ENCODE peak calls at places on chromosomes 13 and 19, in seven cellular contexts. One of them, this sample, is unnamed.
A peak's percentile ranks its signal among the peaks of the same experiment; 100 is the strongest.

GRCh38 chr13:50365300-50365682 is 350.0 kb downstream of the KCNRG start:
- DNase-seq in Peyer's patch: no peak
- DNase-seq in brain microvascular endothelial cell: no peak
- DNase-seq in nephron progenitor cell: no peak
- DNase-seq in upper lobe of left lung: no peak
- DNase-seq in BE2C: no peak
- DNase-seq in AG09309: no peak
- DNase-seq in this sample: no peak

GRCh38 chr19:38478273-38478971 is 44.9 kb downstream of the RYR1 start:
- DNase-seq in upper lobe of left lung: no peak
- DNase-seq in brain microvascular endothelial cell: peak; percentile 1
- DNase-seq in BE2C: peak; percentile 65
- DNase-seq in Peyer's patch: no peak
- DNase-seq in AG09309: no peak
- DNase-seq in nephron progenitor cell: no peak
- DNase-seq in this sample: no peak

GRCh38 chr13:111645598-111646463 is 325.4 kb downstream of the TEX29 start:
- DNase-seq in Peyer's patch: peak; percentile 19
- DNase-seq in AG09309: no peak
- DNase-seq in BE2C: no peak
- DNase-seq in upper lobe of left lung: no peak
- DNase-seq in nephron progenitor cell: no peak
- DNase-seq in brain microvascular endothelial cell: no peak
- DNase-seq in this sample: no peak

GRCh38 chr13:62185631-62186256 is 770.1 kb upstream of the PCDH20 start:
- DNase-seq in upper lobe of left lung: no peak
- DNase-seq in Peyer's patch: no peak
- DNase-seq in BE2C: no peak
- DNase-seq in AG09309: no peak
- DNase-seq in brain microvascular endothelial cell: no peak
- DNase-seq in nephron progenitor cell: no peak
- DNase-seq in this sample: no peak

GRCh38 chr13:21309542-21310172 is 133.2 kb downstream of the MRPL57 start:
- DNase-seq in Peyer's patch: no peak
- DNase-seq in AG09309: no peak
- DNase-seq in BE2C: no peak
- DNase-seq in upper lobe of left lung: no peak
- DNase-seq in brain microvascular endothelial cell: no peak
- DNase-seq in nephron progenitor cell: no peak
- DNase-seq in this sample: no peak

GRCh38 chr19:13022111-13022858 is 27.0 kb downstream of the NFIX start:
- DNase-seq in brain microvascular endothelial cell: peak; percentile 22
- DNase-seq in upper lobe of left lung: peak; percentile 82
- DNase-seq in AG09309: no peak
- DNase-seq in nephron progenitor cell: no peak
- DNase-seq in Peyer's patch: no peak
- DNase-seq in BE2C: no peak
- DNase-seq in this sample: no peak

GRCh38 chr13:52118095-52118494 is 10.8 kb downstream of the NEK5 start:
- DNase-seq in AG09309: no peak
- DNase-seq in nephron progenitor cell: no peak
- DNase-seq in BE2C: no peak
- DNase-seq in upper lobe of left lung: no peak
- DNase-seq in Peyer's patch: no peak
- DNase-seq in brain microvascular endothelial cell: no peak
- DNase-seq in this sample: no peak

GRCh38 chr19:51505904-51506303 is 4.3 kb upstream of the SIGLEC12 start:
- DNase-seq in AG09309: no peak
- DNase-seq in BE2C: no peak
- DNase-seq in upper lobe of left lung: no peak
- DNase-seq in Peyer's patch: no peak
- DNase-seq in nephron progenitor cell: no peak
- DNase-seq in brain microvascular endothelial cell: no peak
- DNase-seq in this sample: no peak

GRCh38 chr13:102392810-102393209 is 9.0 kb downstream of the FGF14 start:
- DNase-seq in nephron progenitor cell: no peak
- DNase-seq in Peyer's patch: no peak
- DNase-seq in BE2C: no peak
- DNase-seq in brain microvascular endothelial cell: no peak
- DNase-seq in AG09309: no peak
- DNase-seq in upper lobe of left lung: no peak
- DNase-seq in this sample: no peak

GRCh38 chr13:102395939-102396338 is 5.9 kb downstream of the FGF14 start:
- DNase-seq in AG09309: no peak
- DNase-seq in Peyer's patch: no peak
- DNase-seq in BE2C: no peak
- DNase-seq in nephron progenitor cell: no peak
- DNase-seq in upper lobe of left lung: no peak
- DNase-seq in brain microvascular endothelial cell: no peak
- DNase-seq in this sample: no peak

GRCh38 chr13:102399791-102400618 is 1.8 kb downstream of the FGF14 start:
- DNase-seq in AG09309: no peak
- DNase-seq in nephron progenitor cell: peak; percentile 62
- DNase-seq in brain microvascular endothelial cell: no peak
- DNase-seq in upper lobe of left lung: peak; percentile 84
- DNase-seq in BE2C: peak; percentile 77
- DNase-seq in Peyer's patch: no peak
- DNase-seq in this sample: no peak

GRCh38 chr13:102395174-102395573 is 6.7 kb downstream of the FGF14 start:
- DNase-seq in Peyer's patch: no peak
- DNase-seq in BE2C: no peak
- DNase-seq in brain microvascular endothelial cell: no peak
- DNase-seq in nephron progenitor cell: no peak
- DNase-seq in AG09309: no peak
- DNase-seq in upper lobe of left lung: no peak
- DNase-seq in this sample: no peak

GRCh38 chr13:102394158-102395053 is 7.4 kb downstream of the FGF14 start:
- DNase-seq in upper lobe of left lung: peak; percentile 96
- DNase-seq in AG09309: peak; percentile 24
- DNase-seq in nephron progenitor cell: peak; percentile 99
- DNase-seq in Peyer's patch: peak; percentile 97
- DNase-seq in BE2C: peak; percentile 97
- DNase-seq in brain microvascular endothelial cell: peak; percentile 45
- DNase-seq in this sample: peak; percentile 54
- TF ChIP-seq CTCF in upper lobe of left lung: no peak
- TF ChIP-seq CTCF in AG09309: no peak
- TF ChIP-seq CTCF in nephron progenitor cell: no peak
- TF ChIP-seq CTCF in Peyer's patch: no peak
- TF ChIP-seq CTCF in BE2C: peak; percentile 74
- TF ChIP-seq CTCF in brain microvascular endothelial cell: peak; percentile 48
- TF ChIP-seq CTCF in this sample: peak; percentile 30

DNA sequence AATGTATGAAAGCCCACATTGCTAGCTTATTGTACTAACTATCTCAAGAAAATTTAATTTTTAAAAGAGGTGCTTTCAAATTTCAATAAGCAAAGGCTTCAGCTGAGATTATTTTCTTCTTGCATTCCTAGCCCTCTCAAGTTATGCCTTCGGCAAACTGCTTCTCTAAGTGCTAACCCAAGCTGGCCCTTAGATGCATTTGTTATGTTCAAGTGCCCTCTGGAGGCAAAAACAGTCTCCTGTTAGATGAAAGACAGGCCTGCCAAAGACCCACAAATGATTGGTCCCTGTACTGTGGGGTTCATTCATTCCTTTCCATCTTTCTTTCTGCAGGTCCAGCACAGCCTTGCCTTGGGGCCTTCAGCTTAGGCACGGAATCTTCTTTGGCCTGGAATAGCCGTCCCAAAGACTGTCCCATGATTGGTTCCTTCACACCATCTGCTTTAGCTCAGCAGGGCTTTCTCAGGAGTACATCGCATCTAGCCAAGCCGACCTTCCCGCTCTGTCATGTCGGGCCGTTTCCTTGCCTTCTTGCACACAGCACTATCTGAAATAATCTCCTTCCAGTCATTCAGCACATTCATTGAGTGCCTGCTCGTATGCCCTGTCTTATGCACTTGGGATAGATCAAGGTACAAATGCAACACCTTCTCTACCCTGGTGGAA is 26.4 kb upstream of the TPTE2 start:
- DNase-seq in Peyer's patch: no peak
- DNase-seq in brain microvascular endothelial cell: peak; percentile 63
- DNase-seq in AG09309: no peak
- DNase-seq in BE2C: peak; percentile 43
- DNase-seq in upper lobe of left lung: no peak
- DNase-seq in nephron progenitor cell: no peak
- DNase-seq in this sample: no peak
- TF ChIP-seq CTCF in Peyer's patch: peak; percentile 27
- TF ChIP-seq CTCF in brain microvascular endothelial cell: peak; percentile 52
- TF ChIP-seq CTCF in AG09309: peak; percentile 51
- TF ChIP-seq CTCF in BE2C: peak; percentile 74
- TF ChIP-seq CTCF in upper lobe of left lung: peak; percentile 5
- TF ChIP-seq CTCF in nephron progenitor cell: no peak
- TF ChIP-seq CTCF in this sample: peak; percentile 58

DNA sequence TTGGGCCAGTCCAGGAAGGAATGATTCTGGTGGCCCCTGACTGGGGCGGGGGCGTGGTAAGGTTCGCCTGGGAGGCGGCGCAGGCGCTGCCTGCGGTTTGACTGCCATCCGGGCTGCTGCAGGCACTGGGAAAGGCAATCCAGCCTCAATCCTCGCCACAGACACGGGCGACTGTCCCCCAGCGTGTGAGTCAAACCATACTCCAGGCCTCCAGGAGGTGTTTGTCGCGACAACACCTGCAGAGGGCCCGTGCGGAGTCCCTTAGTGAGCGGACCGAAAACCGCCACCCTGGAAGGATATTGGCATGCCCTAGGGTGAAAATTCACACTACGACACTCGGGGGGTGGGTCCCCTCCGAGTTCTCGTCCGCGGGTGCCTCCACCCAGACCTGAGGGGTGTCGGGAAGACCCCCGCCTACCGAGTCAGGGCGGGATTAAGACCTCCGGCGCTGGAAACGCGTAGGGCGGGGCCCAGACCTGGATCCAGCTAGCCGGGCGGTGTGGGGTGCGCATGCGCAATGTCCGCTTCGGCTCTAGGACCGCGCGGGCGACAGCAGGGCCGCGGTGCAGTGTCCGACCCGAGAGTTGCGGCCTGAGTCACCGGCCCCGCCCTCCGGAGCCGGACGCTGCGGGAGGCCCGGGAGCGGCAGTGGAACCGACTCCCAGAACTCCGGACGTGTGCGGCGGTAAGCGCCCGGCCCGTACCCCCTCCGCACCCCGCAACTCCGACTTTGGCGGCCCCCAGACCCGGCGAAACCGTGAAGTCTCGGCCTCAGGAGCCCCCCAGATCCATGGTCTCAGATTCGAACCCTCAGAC is at the start of gene CAPNS1:
- DNase-seq in Peyer's patch: peak; percentile 98
- DNase-seq in BE2C: peak; percentile 98
- DNase-seq in AG09309: peak; percentile 71
- DNase-seq in upper lobe of left lung: peak; percentile 99
- DNase-seq in brain microvascular endothelial cell: peak; percentile 95
- DNase-seq in nephron progenitor cell: peak; percentile 98
- DNase-seq in this sample: peak; percentile 86
- TF ChIP-seq CTCF in Peyer's patch: no peak
- TF ChIP-seq CTCF in BE2C: peak; percentile 29
- TF ChIP-seq CTCF in AG09309: peak; percentile 7
- TF ChIP-seq CTCF in upper lobe of left lung: no peak
- TF ChIP-seq CTCF in brain microvascular endothelial cell: peak; percentile 14
- TF ChIP-seq CTCF in nephron progenitor cell: no peak
- TF ChIP-seq CTCF in this sample: no peak

DNA sequence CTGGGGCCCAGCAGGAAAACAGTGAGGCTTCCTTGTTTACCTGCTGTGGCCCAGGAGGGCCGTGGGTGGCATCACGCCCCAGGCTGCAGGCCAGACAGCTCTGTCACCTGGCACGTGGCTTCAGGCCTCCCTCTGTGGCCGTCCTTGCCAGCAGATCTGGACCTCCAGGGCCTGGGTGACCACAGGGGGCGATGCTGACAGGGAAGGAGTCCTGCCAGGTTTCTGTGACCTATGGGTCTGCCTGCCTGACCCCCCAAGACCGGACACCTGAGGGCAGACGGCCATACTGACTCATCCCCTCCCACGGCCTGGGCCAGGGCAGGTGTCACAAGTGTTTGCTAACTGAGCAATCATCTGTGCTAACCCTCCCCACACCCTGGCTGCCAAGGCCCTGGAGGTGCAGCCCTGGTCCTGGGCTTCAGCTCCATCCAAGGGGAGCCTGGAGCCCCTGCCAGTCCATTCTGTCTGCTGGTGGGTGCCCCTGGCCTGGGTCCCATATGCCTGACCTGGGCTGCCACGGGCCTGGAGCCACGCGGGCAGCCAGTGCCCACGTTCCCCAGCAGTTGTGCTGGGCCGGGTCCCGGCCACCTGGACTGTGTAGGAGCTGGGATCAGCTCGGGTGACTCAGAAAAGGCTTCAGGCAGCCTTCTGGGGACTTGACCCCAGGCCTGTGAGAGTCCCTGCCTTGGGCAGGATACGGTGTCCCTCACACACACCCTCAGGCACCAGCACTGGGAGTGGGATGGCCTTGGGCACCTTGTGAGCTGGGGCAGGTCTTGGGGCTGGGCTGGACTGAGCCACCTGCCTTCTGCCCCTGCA is 3.7 kb downstream of the CDC34 start:
- DNase-seq in brain microvascular endothelial cell: no peak
- DNase-seq in AG09309: no peak
- DNase-seq in upper lobe of left lung: peak; percentile 79
- DNase-seq in Peyer's patch: no peak
- DNase-seq in BE2C: no peak
- DNase-seq in nephron progenitor cell: no peak
- DNase-seq in this sample: no peak
- TF ChIP-seq CTCF in brain microvascular endothelial cell: peak; percentile 16
- TF ChIP-seq CTCF in AG09309: no peak
- TF ChIP-seq CTCF in upper lobe of left lung: no peak
- TF ChIP-seq CTCF in Peyer's patch: no peak
- TF ChIP-seq CTCF in BE2C: no peak
- TF ChIP-seq CTCF in nephron progenitor cell: no peak
- TF ChIP-seq CTCF in this sample: no peak

GRCh38 chr13:66992683-66993082 is 237.5 kb downstream of the PCDH9 start:
- DNase-seq in upper lobe of left lung: no peak
- DNase-seq in AG09309: no peak
- DNase-seq in Peyer's patch: no peak
- DNase-seq in BE2C: no peak
- DNase-seq in brain microvascular endothelial cell: no peak
- DNase-seq in nephron progenitor cell: no peak
- DNase-seq in this sample: no peak

GRCh38 chr13:66995366-66995663 is 234.8 kb downstream of the PCDH9 start:
- DNase-seq in nephron progenitor cell: no peak
- DNase-seq in upper lobe of left lung: no peak
- DNase-seq in brain microvascular endothelial cell: no peak
- DNase-seq in Peyer's patch: no peak
- DNase-seq in BE2C: no peak
- DNase-seq in AG09309: no peak
- DNase-seq in this sample: no peak

GRCh38 chr13:66994498-66995365 is 235.4 kb downstream of the PCDH9 start:
- DNase-seq in nephron progenitor cell: no peak
- DNase-seq in brain microvascular endothelial cell: no peak
- DNase-seq in Peyer's patch: no peak
- DNase-seq in AG09309: no peak
- DNase-seq in BE2C: peak; percentile 58
- DNase-seq in upper lobe of left lung: no peak
- DNase-seq in this sample: no peak

GRCh38 chr13:66992183-66992582 is 238.0 kb downstream of the PCDH9 start:
- DNase-seq in nephron progenitor cell: no peak
- DNase-seq in Peyer's patch: no peak
- DNase-seq in BE2C: no peak
- DNase-seq in upper lobe of left lung: no peak
- DNase-seq in AG09309: no peak
- DNase-seq in brain microvascular endothelial cell: peak; percentile 56
- DNase-seq in this sample: no peak

GRCh38 chr13:66994097-66994496 is 236.0 kb downstream of the PCDH9 start:
- DNase-seq in brain microvascular endothelial cell: peak; percentile 61
- DNase-seq in Peyer's patch: peak; percentile 54
- DNase-seq in upper lobe of left lung: peak; percentile 12
- DNase-seq in AG09309: no peak
- DNase-seq in BE2C: peak; percentile 93
- DNase-seq in nephron progenitor cell: peak; percentile 75
- DNase-seq in this sample: no peak
- TF ChIP-seq CTCF in brain microvascular endothelial cell: peak; percentile 84
- TF ChIP-seq CTCF in Peyer's patch: peak; percentile 8
- TF ChIP-seq CTCF in upper lobe of left lung: peak; percentile 30
- TF ChIP-seq CTCF in AG09309: peak; percentile 17
- TF ChIP-seq CTCF in BE2C: peak; percentile 95
- TF ChIP-seq CTCF in nephron progenitor cell: peak; percentile 69
- TF ChIP-seq CTCF in this sample: peak; percentile 20